ENCODE peak calls at places on chromosome 2, in four cellular contexts. One of them, this sample, is unnamed.

GRCh38 chr2:201887851-201888451 is 81.6 kb downstream of the CDK15 start:
- DNase-seq in SK-N-SH: no peak
- DNase-seq in WTC11: no peak
- DNase-seq in K562: no peak
- DNase-seq in this sample: no peak

GRCh38 chr2:42492691-42493467 is 903 bp downstream of the KCNG3 start:
- DNase-seq in SK-N-SH: peak
- DNase-seq in K562: no peak
- DNase-seq in WTC11: peak
- DNase-seq in this sample: no peak

GRCh38 chr2:207768891-207769596 is 662 bp downstream of the FZD5 start:
- DNase-seq in SK-N-SH: no peak
- DNase-seq in K562: peak
- DNase-seq in WTC11: peak
- DNase-seq in this sample: peak

GRCh38 chr2:227545990-227546389 is 52.7 kb upstream of the SCYGR2 start:
- DNase-seq in K562: peak
- DNase-seq in WTC11: peak
- DNase-seq in SK-N-SH: no peak
- DNase-seq in this sample: peak

GRCh38 chr2:1407950-1408695 is 5.1 kb upstream of the TPO start:
- DNase-seq in SK-N-SH: no peak
- DNase-seq in K562: no peak
- DNase-seq in WTC11: no peak
- DNase-seq in this sample: no peak

GRCh38 chr2:215921884-215922283 is 91.5 kb downstream of the MREG start:
- DNase-seq in WTC11: no peak
- DNase-seq in K562: peak
- DNase-seq in SK-N-SH: no peak
- DNase-seq in this sample: peak

GRCh38 chr2:73089270-73090030 is 17.9 kb upstream of the SFXN5 start:
- DNase-seq in WTC11: no peak
- DNase-seq in K562: no peak
- DNase-seq in SK-N-SH: no peak
- DNase-seq in this sample: peak

GRCh38 chr2:99981840-99982239 is 160.6 kb downstream of the AFF3 start:
- DNase-seq in K562: no peak
- DNase-seq in SK-N-SH: no peak
- DNase-seq in WTC11: no peak
- DNase-seq in this sample: no peak

GRCh38 chr2:190649798-190650390 is 1.0 kb downstream of the NAB1 start:
- DNase-seq in SK-N-SH: peak
- DNase-seq in K562: peak
- DNase-seq in WTC11: no peak
- DNase-seq in this sample: peak

GRCh38 chr2:100614455-100615000 is 51.7 kb downstream of the PDCL3 start:
- DNase-seq in WTC11: no peak
- DNase-seq in SK-N-SH: no peak
- DNase-seq in K562: no peak
- DNase-seq in this sample: no peak

GRCh38 chr2:216474925-216475670 is 23.5 kb upstream of the RPL37A start:
- DNase-seq in K562: no peak
- DNase-seq in SK-N-SH: no peak
- DNase-seq in WTC11: no peak
- DNase-seq in this sample: no peak

GRCh38 chr2:119422521-119422920 is 9.1 kb upstream of the TMEM37 start:
- DNase-seq in SK-N-SH: no peak
- DNase-seq in K562: no peak
- DNase-seq in WTC11: no peak
- DNase-seq in this sample: no peak

GRCh38 chr2:112957511-112957910 is 20.3 kb upstream of the IL36G start:
- DNase-seq in K562: no peak
- DNase-seq in SK-N-SH: no peak
- DNase-seq in WTC11: no peak
- DNase-seq in this sample: no peak

GRCh38 chr2:131034122-131035051 is 58.9 kb downstream of the FAM168B start:
- DNase-seq in WTC11: peak
- DNase-seq in K562: no peak
- DNase-seq in SK-N-SH: peak
- DNase-seq in this sample: no peak

GRCh38 chr2:101026253-101026701 is 24.2 kb downstream of the RPL31 start:
- DNase-seq in SK-N-SH: no peak
- DNase-seq in K562: no peak
- DNase-seq in WTC11: no peak
- DNase-seq in this sample: no peak

GRCh38 chr2:64105676-64106461 is 38.4 kb downstream of the PELI1 start:
- DNase-seq in K562: no peak
- DNase-seq in SK-N-SH: no peak
- DNase-seq in WTC11: no peak
- DNase-seq in this sample: peak

GRCh38 chr2:217792611-217793527 is 209.9 kb downstream of the TNS1 start:
- DNase-seq in K562: no peak
- DNase-seq in WTC11: no peak
- DNase-seq in SK-N-SH: peak
- DNase-seq in this sample: peak

GRCh38 chr2:235864311-235864710 is 303.9 kb downstream of the GBX2 start:
- DNase-seq in WTC11: peak
- DNase-seq in K562: no peak
- DNase-seq in SK-N-SH: no peak
- DNase-seq in this sample: no peak
- TF ChIP-seq FOXJ3 in WTC11: no peak
- TF ChIP-seq FOXJ3 in K562: no peak
- TF ChIP-seq FOXJ3 in SK-N-SH: no peak
- TF ChIP-seq FOXJ3 in this sample: no peak

GRCh38 chr2:72037322-72037721 is 110.3 kb downstream of the CYP26B1 start:
- DNase-seq in WTC11: no peak
- DNase-seq in K562: no peak
- DNase-seq in SK-N-SH: no peak
- DNase-seq in this sample: no peak

GRCh38 chr2:72038524-72038923 is 109.1 kb downstream of the CYP26B1 start:
- DNase-seq in SK-N-SH: no peak
- DNase-seq in WTC11: no peak
- DNase-seq in K562: no peak
- DNase-seq in this sample: no peak

GRCh38 chr2:72041638-72042111 is 106.0 kb downstream of the CYP26B1 start:
- DNase-seq in WTC11: no peak
- DNase-seq in K562: no peak
- DNase-seq in SK-N-SH: no peak
- DNase-seq in this sample: no peak

GRCh38 chr2:72043985-72044384 is 103.7 kb downstream of the CYP26B1 start:
- DNase-seq in K562: no peak
- DNase-seq in WTC11: no peak
- DNase-seq in SK-N-SH: no peak
- DNase-seq in this sample: no peak

DNA sequence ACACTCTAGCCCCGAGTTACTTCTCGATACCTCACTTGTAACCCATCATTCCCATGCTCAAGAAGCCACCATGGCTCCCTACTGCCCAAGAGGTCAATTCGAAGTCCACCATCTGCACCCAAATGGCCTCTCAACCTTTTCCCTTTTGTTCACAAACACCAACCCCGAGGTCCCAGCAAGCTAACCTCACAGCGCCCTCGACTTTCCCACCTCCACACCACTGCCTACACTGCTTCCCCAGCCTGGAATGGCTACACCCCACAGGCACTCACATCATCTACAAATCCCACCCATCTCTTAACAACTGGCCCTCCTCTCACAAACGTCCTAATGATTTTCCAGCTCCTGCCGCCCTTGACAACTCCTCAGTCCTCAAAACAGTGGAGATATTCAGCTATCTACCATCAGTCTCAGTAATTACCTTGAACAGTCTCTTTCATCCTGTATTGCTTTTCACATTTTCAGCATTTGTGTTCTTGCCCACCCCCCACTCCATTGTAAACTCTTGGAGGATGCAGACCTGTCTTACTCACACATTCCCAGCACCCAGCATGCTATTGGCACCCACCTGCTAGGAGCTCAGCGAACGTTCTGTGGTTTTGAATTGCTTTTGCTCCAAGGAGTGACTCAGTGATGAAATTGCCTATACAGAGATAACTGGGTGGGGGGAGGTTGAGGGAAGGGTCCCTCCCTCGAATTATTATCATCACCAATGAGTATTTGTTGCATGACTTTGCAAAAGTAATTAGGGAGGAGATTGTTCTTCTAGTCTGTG is 106.8 kb downstream of the CYP26B1 start:
- DNase-seq in WTC11: no peak
- DNase-seq in K562: no peak
- DNase-seq in SK-N-SH: no peak
- DNase-seq in this sample: no peak
- TF ChIP-seq FOXJ3 in WTC11: no peak
- TF ChIP-seq FOXJ3 in K562: no peak
- TF ChIP-seq FOXJ3 in SK-N-SH: no peak
- TF ChIP-seq FOXJ3 in this sample: no peak

DNA sequence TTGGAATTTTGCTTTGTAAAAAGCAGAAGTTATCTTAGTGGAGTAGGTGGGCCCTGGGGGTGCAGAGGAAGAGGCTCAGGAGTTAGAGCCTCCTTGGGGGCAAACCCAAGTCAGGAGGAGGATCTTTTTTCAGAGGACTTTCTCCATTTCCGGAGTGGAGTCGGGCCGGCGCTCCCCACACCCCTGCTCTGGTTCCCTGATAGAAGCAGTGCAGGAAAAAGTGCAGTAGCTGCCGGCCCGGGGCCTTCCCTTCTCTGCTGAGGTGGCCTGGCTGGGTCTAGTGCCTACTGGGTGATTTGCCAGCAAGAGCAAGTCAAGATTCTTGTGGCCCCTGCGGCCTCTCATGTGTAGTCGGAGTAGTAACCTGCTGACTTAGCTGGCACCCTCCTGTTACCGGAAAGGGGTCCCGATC is 124.2 kb upstream of the HS6ST1 start:
- DNase-seq in K562: peak
- DNase-seq in WTC11: peak
- DNase-seq in SK-N-SH: no peak
- DNase-seq in this sample: no peak
- TF ChIP-seq FOXJ3 in K562: no peak
- TF ChIP-seq FOXJ3 in WTC11: no peak
- TF ChIP-seq FOXJ3 in SK-N-SH: no peak
- TF ChIP-seq FOXJ3 in this sample: no peak

GRCh38 chr2:5794012-5794411 is 101.8 kb downstream of the SOX11 start:
- DNase-seq in SK-N-SH: no peak
- DNase-seq in WTC11: no peak
- DNase-seq in K562: no peak
- DNase-seq in this sample: no peak
- TF ChIP-seq FOXJ3 in SK-N-SH: no peak
- TF ChIP-seq FOXJ3 in WTC11: no peak
- TF ChIP-seq FOXJ3 in K562: no peak
- TF ChIP-seq FOXJ3 in this sample: no peak

DNA sequence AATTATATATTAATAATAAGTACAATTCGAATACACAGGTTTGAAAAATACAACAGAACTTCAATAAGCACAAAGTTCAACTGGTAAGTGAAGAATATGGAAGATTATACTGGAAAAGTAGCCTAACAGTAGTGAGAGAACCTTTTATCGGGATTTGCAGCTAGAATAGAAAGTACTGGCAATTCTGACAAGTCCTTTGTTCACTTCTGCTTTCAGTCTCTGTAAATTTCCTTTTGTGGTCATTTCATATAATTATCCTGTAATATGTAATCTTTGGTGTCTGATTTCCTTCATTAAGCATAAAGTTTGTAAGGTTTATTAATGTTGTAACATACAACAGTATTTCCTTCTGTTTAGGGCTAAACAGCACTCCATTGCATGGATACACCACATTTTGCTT is 67.2 kb downstream of the CUL3 start:
- DNase-seq in SK-N-SH: no peak
- DNase-seq in K562: no peak
- DNase-seq in WTC11: no peak
- DNase-seq in this sample: no peak
- TF ChIP-seq FOXJ3 in SK-N-SH: no peak
- TF ChIP-seq FOXJ3 in K562: no peak
- TF ChIP-seq FOXJ3 in WTC11: no peak
- TF ChIP-seq FOXJ3 in this sample: no peak

This sample was measured in HepG2.